ENCODE peak calls at places on chromosome 1, in seven cellular contexts. One of them, this sample, is unnamed.
A peak's percentile ranks its signal among the peaks of the same experiment; 100 is the strongest.

GRCh38 chr1:86812286-86812685 is 101.6 kb downstream of the SELENOF start:
- DNase-seq in lower lobe of right lung: no peak
- DNase-seq in cerebellar cortex: no peak
- DNase-seq in GM20000: no peak
- DNase-seq in stimulated activated CD4-positive, alpha-beta T cell treated with anti-CD3 and anti-CD28 coated beads, Interleukin-15, amount 100 ng/mL, for 1 hour: no peak
- DNase-seq in H7: no peak
- DNase-seq in kidney tubule cell: no peak
- DNase-seq in this sample: no peak

GRCh38 chr1:45884700-45885099 is 81.3 kb downstream of the MAST2 start:
- DNase-seq in lower lobe of right lung: no peak
- DNase-seq in cerebellar cortex: no peak
- DNase-seq in GM20000: no peak
- DNase-seq in stimulated activated CD4-positive, alpha-beta T cell treated with anti-CD3 and anti-CD28 coated beads, Interleukin-15, amount 100 ng/mL, for 1 hour: no peak
- DNase-seq in H7: no peak
- DNase-seq in kidney tubule cell: peak; percentile 40
- DNase-seq in this sample: no peak

GRCh38 chr1:156366378-156366777 is 2.6 kb upstream of the RHBG start:
- DNase-seq in lower lobe of right lung: no peak
- DNase-seq in cerebellar cortex: no peak
- DNase-seq in GM20000: no peak
- DNase-seq in stimulated activated CD4-positive, alpha-beta T cell treated with anti-CD3 and anti-CD28 coated beads, Interleukin-15, amount 100 ng/mL, for 1 hour: no peak
- DNase-seq in H7: peak; percentile 57
- DNase-seq in kidney tubule cell: no peak
- DNase-seq in this sample: no peak

GRCh38 chr1:7707527-7707926 is 63.6 kb upstream of the VAMP3 start:
- DNase-seq in lower lobe of right lung: no peak
- DNase-seq in cerebellar cortex: no peak
- DNase-seq in GM20000: no peak
- DNase-seq in stimulated activated CD4-positive, alpha-beta T cell treated with anti-CD3 and anti-CD28 coated beads, Interleukin-15, amount 100 ng/mL, for 1 hour: no peak
- DNase-seq in H7: no peak
- DNase-seq in kidney tubule cell: peak; percentile 33
- DNase-seq in this sample: no peak

GRCh38 chr1:207318072-207318619 is 3.3 kb upstream of the CD55 start:
- DNase-seq in lower lobe of right lung: no peak
- DNase-seq in cerebellar cortex: no peak
- DNase-seq in GM20000: no peak
- DNase-seq in stimulated activated CD4-positive, alpha-beta T cell treated with anti-CD3 and anti-CD28 coated beads, Interleukin-15, amount 100 ng/mL, for 1 hour: no peak
- DNase-seq in H7: no peak
- DNase-seq in kidney tubule cell: no peak
- DNase-seq in this sample: no peak

GRCh38 chr1:182910143-182910542 is 42.8 kb downstream of the SHCBP1L start:
- DNase-seq in lower lobe of right lung: no peak
- DNase-seq in cerebellar cortex: no peak
- DNase-seq in GM20000: no peak
- DNase-seq in stimulated activated CD4-positive, alpha-beta T cell treated with anti-CD3 and anti-CD28 coated beads, Interleukin-15, amount 100 ng/mL, for 1 hour: no peak
- DNase-seq in H7: peak; percentile 39
- DNase-seq in kidney tubule cell: no peak
- DNase-seq in this sample: no peak

GRCh38 chr1:246597340-246597739 is 31.1 kb downstream of the CNST start:
- DNase-seq in lower lobe of right lung: no peak
- DNase-seq in cerebellar cortex: no peak
- DNase-seq in GM20000: no peak
- DNase-seq in stimulated activated CD4-positive, alpha-beta T cell treated with anti-CD3 and anti-CD28 coated beads, Interleukin-15, amount 100 ng/mL, for 1 hour: no peak
- DNase-seq in H7: no peak
- DNase-seq in kidney tubule cell: peak; percentile 30
- DNase-seq in this sample: no peak

GRCh38 chr1:192880191-192880590 is 71.4 kb downstream of the RGS2 start:
- DNase-seq in lower lobe of right lung: no peak
- DNase-seq in cerebellar cortex: no peak
- DNase-seq in GM20000: no peak
- DNase-seq in stimulated activated CD4-positive, alpha-beta T cell treated with anti-CD3 and anti-CD28 coated beads, Interleukin-15, amount 100 ng/mL, for 1 hour: no peak
- DNase-seq in H7: no peak
- DNase-seq in kidney tubule cell: no peak
- DNase-seq in this sample: no peak

GRCh38 chr1:17027403-17027802 is 15.7 kb upstream of the ATP13A2 start:
- DNase-seq in lower lobe of right lung: peak; percentile 82
- DNase-seq in cerebellar cortex: no peak
- DNase-seq in GM20000: no peak
- DNase-seq in stimulated activated CD4-positive, alpha-beta T cell treated with anti-CD3 and anti-CD28 coated beads, Interleukin-15, amount 100 ng/mL, for 1 hour: no peak
- DNase-seq in H7: no peak
- DNase-seq in kidney tubule cell: no peak
- DNase-seq in this sample: no peak

GRCh38 chr1:211339631-211340041 is 13.0 kb downstream of the TRAF5 start:
- DNase-seq in lower lobe of right lung: no peak
- DNase-seq in cerebellar cortex: no peak
- DNase-seq in GM20000: no peak
- DNase-seq in stimulated activated CD4-positive, alpha-beta T cell treated with anti-CD3 and anti-CD28 coated beads, Interleukin-15, amount 100 ng/mL, for 1 hour: no peak
- DNase-seq in H7: no peak
- DNase-seq in kidney tubule cell: no peak
- DNase-seq in this sample: no peak

GRCh38 chr1:8424539-8425116 is 106.7 kb downstream of the SLC45A1 start:
- DNase-seq in lower lobe of right lung: peak; percentile 63
- DNase-seq in cerebellar cortex: peak; percentile 83
- DNase-seq in GM20000: peak; percentile 57
- DNase-seq in stimulated activated CD4-positive, alpha-beta T cell treated with anti-CD3 and anti-CD28 coated beads, Interleukin-15, amount 100 ng/mL, for 1 hour: no peak
- DNase-seq in H7: peak; percentile 67
- DNase-seq in kidney tubule cell: peak; percentile 76
- DNase-seq in this sample: no peak

GRCh38 chr1:99613716-99614115 is 32.2 kb upstream of the PALMD start:
- DNase-seq in lower lobe of right lung: no peak
- DNase-seq in cerebellar cortex: no peak
- DNase-seq in GM20000: no peak
- DNase-seq in stimulated activated CD4-positive, alpha-beta T cell treated with anti-CD3 and anti-CD28 coated beads, Interleukin-15, amount 100 ng/mL, for 1 hour: no peak
- DNase-seq in H7: no peak
- DNase-seq in kidney tubule cell: no peak
- DNase-seq in this sample: no peak

GRCh38 chr1:29396438-29397255 is 160.3 kb downstream of the PTPRU start:
- DNase-seq in lower lobe of right lung: no peak
- DNase-seq in cerebellar cortex: peak; percentile 72
- DNase-seq in GM20000: no peak
- DNase-seq in stimulated activated CD4-positive, alpha-beta T cell treated with anti-CD3 and anti-CD28 coated beads, Interleukin-15, amount 100 ng/mL, for 1 hour: no peak
- DNase-seq in H7: peak; percentile 51
- DNase-seq in kidney tubule cell: no peak
- DNase-seq in this sample: no peak

GRCh38 chr1:31718519-31718918 is 14.7 kb upstream of the COL16A1 start:
- DNase-seq in lower lobe of right lung: no peak
- DNase-seq in cerebellar cortex: no peak
- DNase-seq in GM20000: no peak
- DNase-seq in stimulated activated CD4-positive, alpha-beta T cell treated with anti-CD3 and anti-CD28 coated beads, Interleukin-15, amount 100 ng/mL, for 1 hour: no peak
- DNase-seq in H7: no peak
- DNase-seq in kidney tubule cell: no peak
- DNase-seq in this sample: no peak

GRCh38 chr1:7550261-7550850 is 220.7 kb upstream of the VAMP3 start:
- DNase-seq in lower lobe of right lung: peak; percentile 26
- DNase-seq in cerebellar cortex: no peak
- DNase-seq in GM20000: no peak
- DNase-seq in stimulated activated CD4-positive, alpha-beta T cell treated with anti-CD3 and anti-CD28 coated beads, Interleukin-15, amount 100 ng/mL, for 1 hour: no peak
- DNase-seq in H7: peak; percentile 93
- DNase-seq in kidney tubule cell: no peak
- DNase-seq in this sample: no peak

GRCh38 chr1:211735208-211736170 is 60.1 kb upstream of the NEK2 start:
- DNase-seq in lower lobe of right lung: no peak
- DNase-seq in cerebellar cortex: no peak
- DNase-seq in GM20000: no peak
- DNase-seq in stimulated activated CD4-positive, alpha-beta T cell treated with anti-CD3 and anti-CD28 coated beads, Interleukin-15, amount 100 ng/mL, for 1 hour: no peak
- DNase-seq in H7: peak; percentile 23
- DNase-seq in kidney tubule cell: peak; percentile 84
- DNase-seq in this sample: peak; percentile 82

GRCh38 chr1:10867914-10868598 is 71.6 kb upstream of the CASZ1 start:
- DNase-seq in lower lobe of right lung: no peak
- DNase-seq in cerebellar cortex: peak; percentile 19
- DNase-seq in GM20000: no peak
- DNase-seq in stimulated activated CD4-positive, alpha-beta T cell treated with anti-CD3 and anti-CD28 coated beads, Interleukin-15, amount 100 ng/mL, for 1 hour: no peak
- DNase-seq in H7: no peak
- DNase-seq in kidney tubule cell: no peak
- DNase-seq in this sample: no peak

GRCh38 chr1:80214888-80215540 is 1208.5 kb upstream of the ADGRL4 start:
- DNase-seq in lower lobe of right lung: no peak
- DNase-seq in cerebellar cortex: no peak
- DNase-seq in GM20000: no peak
- DNase-seq in stimulated activated CD4-positive, alpha-beta T cell treated with anti-CD3 and anti-CD28 coated beads, Interleukin-15, amount 100 ng/mL, for 1 hour: no peak
- DNase-seq in H7: no peak
- DNase-seq in kidney tubule cell: no peak
- DNase-seq in this sample: no peak

GRCh38 chr1:242515555-242515954 is 8.9 kb downstream of the PLD5 start:
- DNase-seq in lower lobe of right lung: no peak
- DNase-seq in cerebellar cortex: no peak
- DNase-seq in GM20000: no peak
- DNase-seq in stimulated activated CD4-positive, alpha-beta T cell treated with anti-CD3 and anti-CD28 coated beads, Interleukin-15, amount 100 ng/mL, for 1 hour: no peak
- DNase-seq in H7: no peak
- DNase-seq in kidney tubule cell: no peak
- DNase-seq in this sample: no peak

This sample was measured in hippocampal formation.